ENCODE peak calls at places on chromosomes 2 and 18, in six cellular contexts. J is A549, P is K562, U is GM12878, X is H1, Q is HepG2. N is an unnamed sample.
A peak's percentile ranks its signal among the peaks of the same experiment; 100 is the strongest.

GRCh38 chr2:212330263-212330662 is 208.3 kb downstream of the ERBB4 start:
- DNase-seq in J (no peak), U (no peak), P (no peak), Q (no peak), X (no peak), N (no peak)

GRCh38 chr2:161384864-161385263 is 31.2 kb upstream of the TBR1 start:
- DNase-seq in U (peak; percentile 49), Q (no peak), J (no peak), P (no peak), X (no peak), N (no peak)

GRCh38 chr2:6352906-6353515 is 512.7 kb downstream of the CMPK2 start:
- DNase-seq in Q (peak; percentile 33), J (peak; percentile 43), X (peak; percentile 88), P (no peak), U (no peak), N (no peak)

GRCh38 chr2:37322368-37322767 is 2.3 kb downstream of the PRKD3 start:
- DNase-seq in J (no peak), X (no peak), Q (no peak), U (no peak), P (no peak), N (no peak)

GRCh38 chr2:188676012-188676405 is 298.2 kb upstream of the COL3A1 start:
- DNase-seq in X (no peak), U (no peak), Q (no peak), P (no peak), J (peak; percentile 6), N (no peak)

GRCh38 chr2:209977386-209978239 is 24.8 kb upstream of the RPE start:
- DNase-seq in J (peak; percentile 44), P (no peak), X (no peak), Q (peak; percentile 39), U (peak; percentile 21), N (peak; percentile 28)

GRCh38 chr2:43897492-43897891 is 58.7 kb downstream of the ABCG8 start:
- DNase-seq in U (no peak), J (no peak), X (no peak), P (no peak), Q (no peak), N (no peak)

GRCh38 chr18:10297079-10297478 is 157.4 kb upstream of the APCDD1 start:
- DNase-seq in U (no peak), X (no peak), Q (no peak), J (no peak), P (no peak), N (no peak)

GRCh38 chr2:207255565-207255964 is 89.8 kb upstream of the KLF7 start:
- DNase-seq in P (no peak), J (no peak), X (no peak), Q (no peak), U (no peak), N (no peak)

GRCh38 chr2:145740302-145740701 is 1220.4 kb upstream of the ZEB2 start:
- DNase-seq in U (no peak), X (no peak), Q (no peak), J (no peak), P (no peak), N (no peak)

GRCh38 chr2:207122914-207123744 is 42.6 kb downstream of the KLF7 start:
- DNase-seq in U (no peak), Q (no peak), P (no peak), X (no peak), J (no peak), N (peak; percentile 59)

GRCh38 chr2:33673937-33674336 is 74.8 kb upstream of the FAM98A start:
- DNase-seq in J (peak; percentile 26), P (no peak), U (no peak), X (no peak), Q (no peak), N (peak; percentile 13)

GRCh38 chr2:207088839-207089238 is 76.9 kb downstream of the KLF7 start:
- DNase-seq in Q (no peak), J (no peak), X (no peak), P (no peak), U (no peak), N (no peak)

GRCh38 chr18:57931038-57931437 is 113.0 kb upstream of the NEDD4L start:
- DNase-seq in J (no peak), X (no peak), P (no peak), Q (no peak), U (no peak), N (no peak)

GRCh38 chr18:57137847-57138246 is 9.0 kb upstream of the BOD1L2 start:
- DNase-seq in Q (no peak), J (no peak), P (no peak), U (no peak), X (no peak), N (no peak)

GRCh38 chr2:241818229-241818942 is 9.4 kb downstream of the NEU4 start:
- DNase-seq in U (no peak), P (no peak), Q (no peak), X (no peak), J (no peak), N (no peak)

GRCh38 chr2:6971502-6971901 is 54.3 kb downstream of the RNF144A start:
- DNase-seq in J (no peak), Q (no peak), X (no peak), U (no peak), P (no peak), N (no peak)

DNA sequence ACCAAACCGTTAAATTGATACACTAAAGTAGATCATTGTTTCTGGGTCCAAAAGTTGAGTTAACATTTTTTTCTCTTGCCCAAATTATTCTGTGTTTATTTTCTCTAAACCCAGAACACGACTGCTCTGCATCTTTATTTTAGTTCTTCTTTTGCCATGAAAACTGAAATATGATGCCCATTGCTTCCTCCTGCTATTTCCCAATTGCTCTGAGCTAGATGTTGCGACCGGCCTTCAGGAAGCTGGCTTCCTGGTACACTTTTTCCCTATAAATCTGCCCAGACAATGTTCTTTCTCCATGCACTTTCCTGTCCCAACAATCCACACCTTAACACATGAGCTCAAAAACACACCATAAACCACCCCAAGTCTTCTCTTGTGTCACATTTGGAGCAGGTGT is 501.4 kb downstream of the FBXO15 start:
- DNase-seq in U (no peak), X (no peak), J (no peak), Q (no peak), P (no peak), N (no peak)
- TF ChIP-seq CEBPB in U (no peak), X (no peak), J (no peak), Q (no peak), P (no peak), N (no peak)

DNA sequence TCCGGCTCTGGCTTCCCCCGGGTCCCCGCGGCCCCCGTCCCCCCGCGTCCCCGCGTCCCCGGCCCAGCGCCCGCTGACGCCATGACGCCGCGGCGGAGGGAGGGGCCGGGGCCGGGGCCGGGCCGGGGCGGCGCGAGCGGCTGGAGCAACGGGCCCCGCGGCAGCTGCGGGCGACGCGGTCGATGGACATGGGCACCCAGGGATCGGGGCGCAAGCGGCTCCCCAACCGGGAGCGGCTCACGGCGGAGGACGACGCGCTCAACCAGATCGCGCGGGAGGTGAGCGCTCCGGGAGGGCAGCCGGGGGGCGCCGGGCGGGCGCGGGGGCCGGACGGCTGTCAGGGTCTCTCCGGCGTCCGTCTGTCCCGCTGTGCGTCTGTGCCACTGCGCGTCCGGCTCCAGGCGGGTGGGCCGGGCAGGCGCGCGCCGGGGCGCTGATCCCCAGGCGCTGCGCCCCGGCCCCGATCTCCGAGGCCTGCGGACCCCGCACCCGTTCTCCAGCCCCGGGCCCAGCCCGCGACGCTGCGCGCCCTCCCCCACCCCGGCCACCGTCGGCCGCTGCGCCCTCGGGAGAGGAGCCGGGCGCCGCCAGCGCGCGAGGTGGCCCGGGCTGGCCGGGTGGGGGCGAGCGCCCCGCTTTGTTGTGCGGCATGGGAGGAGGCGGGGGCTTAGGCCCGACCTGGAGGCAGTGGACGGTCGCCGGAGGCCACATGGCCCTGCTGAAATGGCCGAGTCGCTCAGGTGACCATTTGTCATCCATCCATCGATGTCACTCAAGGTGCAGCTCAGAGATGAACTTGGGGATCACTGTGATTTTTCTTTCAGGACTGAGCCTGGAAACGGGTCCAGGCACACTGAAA is at the start of gene LRRFIP1:
- DNase-seq in P (no peak), U (no peak), X (peak; percentile 54), Q (no peak), J (no peak), N (no peak)
- TF ChIP-seq MAX in P (no peak), U (no peak), X (peak; percentile 63), Q (peak; percentile 80), J (no peak), N (no peak)

GRCh38 chr2:10265328-10266132 is 37.2 kb upstream of the HPCAL1 start:
- DNase-seq in J (no peak), P (no peak), Q (no peak), X (no peak), U (no peak), N (no peak)
- TF ChIP-seq CEBPB in J (no peak), P (no peak), Q (no peak), X (no peak), U (no peak), N (no peak)

GRCh38 chr2:42770288-42771131 is 6.6 kb upstream of the OXER1 start:
- DNase-seq in U (no peak), X (peak; percentile 72), J (peak; percentile 85), Q (peak; percentile 73), P (peak; percentile 85), N (peak; percentile 48)
- TF ChIP-seq MAX in U (no peak), X (peak; percentile 82), J (peak; percentile 56), Q (peak; percentile 54), P (peak; percentile 86), N (no peak)

DNA sequence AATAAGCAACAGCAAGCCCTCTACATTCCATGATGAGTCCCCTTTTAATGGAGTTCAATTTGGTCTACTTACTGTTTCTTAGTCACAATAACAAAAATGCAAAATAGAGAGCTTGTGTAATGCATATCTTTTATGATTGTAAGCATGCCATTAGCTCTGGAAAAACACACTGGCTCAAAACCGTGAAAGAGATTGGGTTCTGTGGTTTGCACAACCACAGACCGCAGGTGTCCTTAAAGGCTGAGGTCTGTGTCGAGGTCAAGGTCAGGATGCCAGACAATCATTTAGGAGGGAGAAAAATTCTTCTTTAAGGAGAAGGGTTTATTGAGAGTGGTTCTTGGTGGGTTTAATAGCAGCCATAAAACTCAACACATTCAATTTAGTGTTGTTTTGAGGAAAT is 487.2 kb downstream of the GALR1 start:
- DNase-seq in U (no peak), Q (no peak), P (no peak), X (no peak), J (no peak), N (no peak)
- TF ChIP-seq CEBPB in U (no peak), Q (no peak), P (no peak), X (no peak), J (no peak), N (no peak)

GRCh38 chr2:53058526-53058925 is 709.1 kb upstream of the CHAC2 start:
- DNase-seq in U (no peak), P (no peak), Q (no peak), J (peak; percentile 4), X (no peak), N (no peak)
- TF ChIP-seq MAX in U (no peak), P (no peak), Q (no peak), J (no peak), X (no peak), N (no peak)

GRCh38 chr2:196316050-196316430 is 144.7 kb upstream of the STK17B start:
- DNase-seq in U (no peak), P (no peak), X (no peak), Q (no peak), J (peak; percentile 20), N (no peak)
- TF ChIP-seq CEBPB in U (no peak), P (no peak), X (no peak), Q (no peak), J (no peak), N (no peak)

GRCh38 chr2:205696541-205697441 is 14.5 kb downstream of the NRP2 start:
- DNase-seq in Q (peak; percentile 64), J (peak; percentile 52), X (no peak), P (no peak), U (no peak), N (no peak)
- TF ChIP-seq MAX in Q (no peak), J (no peak), X (peak; percentile 10), P (no peak), U (no peak), N (no peak)

N was measured in HCT116.